ENCODE peak calls at places on chromosome 6, in seven cellular contexts. L is CD4-positive, CD25-positive, alpha-beta regulatory T cell; A is body of pancreas; H is tibial nerve; C is psoas muscle; X is PC-3; J is heart right ventricle. R is an unnamed sample. For H3K4me1, the result is how much of the 10 kb centered on the place peaks cover.

GRCh38 chr6:15523679-15524630 is 138.9 kb downstream of the DTNBP1 start:
- DNase-seq in A (no peak), C (no peak), L (no peak), J (no peak), H (no peak), X (no peak), R (no peak)

GRCh38 chr6:129750390-129750789 is 40.4 kb upstream of the ARHGAP18 start:
- DNase-seq in H (no peak), J (no peak), X (no peak), A (no peak), C (no peak), L (no peak), R (no peak)

GRCh38 chr6:84077645-84078044 is 44.1 kb downstream of the MRAP2 start:
- DNase-seq in J (no peak), A (no peak), C (no peak), H (no peak), X (no peak), L (no peak), R (no peak)

GRCh38 chr6:143059616-143060353 is 904 bp upstream of the AIG1 start:
- DNase-seq in J (no peak), H (no peak), X (peak), C (no peak), L (peak), A (peak), R (peak)

GRCh38 chr6:130632897-130633296 is 194.3 kb upstream of the SMLR1 start:
- DNase-seq in X (no peak), J (no peak), H (no peak), A (no peak), C (no peak), L (no peak), R (no peak)

GRCh38 chr6:156437084-156437879 is 339.9 kb upstream of the ARID1B start:
- DNase-seq in H (no peak), J (no peak), X (peak), L (no peak), C (no peak), A (no peak), R (no peak)

GRCh38 chr6:36118550-36119107 is 11.7 kb upstream of the MAPK13 start:
- DNase-seq in C (peak), L (peak), X (peak), A (peak), H (no peak), J (no peak), R (no peak)

GRCh38 chr6:22732186-22732970 is 163.0 kb downstream of the HDGFL1 start:
- DNase-seq in A (no peak), X (no peak), H (no peak), L (no peak), J (no peak), C (no peak), R (no peak)

GRCh38 chr6:37516076-37516919 is 16.6 kb upstream of the CCDC167 start:
- DNase-seq in L (peak), A (peak), X (peak), H (peak), C (no peak), J (peak), R (no peak)

GRCh38 chr6:142474446-142475289 is 172.9 kb downstream of the ADGRG6 start:
- DNase-seq in C (no peak), A (peak), J (no peak), L (peak), X (peak), H (peak), R (peak)

GRCh38 chr6:52643158-52643557 is 27.8 kb upstream of the TMEM14A start:
- DNase-seq in L (no peak), C (no peak), A (no peak), H (no peak), J (no peak), X (no peak), R (no peak)

GRCh38 chr6:37137201-37137880 is 32.6 kb upstream of the PIM1 start:
- DNase-seq in L (no peak), H (no peak), X (peak), J (no peak), A (no peak), C (no peak), R (peak)

GRCh38 chr6:145480024-145480423 is 255.3 kb downstream of the EPM2A start:
- DNase-seq in X (no peak), C (no peak), A (no peak), H (no peak), J (no peak), L (no peak), R (no peak)

GRCh38 chr6:161949531-161949930 is 675.7 kb upstream of the AGPAT4 start:
- DNase-seq in J (no peak), H (no peak), C (no peak), L (no peak), A (no peak), X (no peak), R (no peak)

GRCh38 chr6:147205690-147206600 is 1.7 kb downstream of the STXBP5 start:
- DNase-seq in A (peak), X (no peak), H (no peak), L (no peak), J (no peak), C (no peak), R (no peak)

GRCh38 chr6:45200510-45200909 is 127.6 kb upstream of the RUNX2 start:
- DNase-seq in A (no peak), J (no peak), X (no peak), C (no peak), H (no peak), L (no peak), R (no peak)

DNA sequence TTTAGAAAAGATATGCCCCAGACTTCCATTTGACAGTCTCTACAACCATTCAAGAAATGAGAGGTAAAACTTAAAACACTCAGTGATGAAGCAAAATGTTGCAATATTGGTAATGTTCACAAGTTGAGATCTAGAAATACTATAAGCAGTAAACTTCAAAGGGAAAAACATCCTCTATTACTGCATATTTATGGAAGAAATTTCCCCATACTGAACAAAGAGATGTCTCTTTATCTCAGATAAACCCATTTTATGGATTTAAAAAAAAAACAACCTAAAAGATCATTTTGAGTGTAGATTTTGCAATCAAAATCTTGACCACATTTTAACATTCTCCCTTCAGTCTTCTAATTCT is 177.8 kb upstream of the TAB2 start:
- DNase-seq in X (no peak), C (no peak), H (no peak), A (no peak), L (no peak), J (no peak), R (no peak)
- H3K4me1 ChIP-seq in X (under half), C (under half), H (under half), A (under half), L (under half), J (under half), R (under half)

GRCh38 chr6:41709375-41709774 is 26.0 kb downstream of the TFEB start:
- DNase-seq in C (no peak), J (no peak), X (no peak), A (no peak), L (no peak), H (no peak), R (no peak)

GRCh38 chr6:41705996-41706835 is 29.2 kb downstream of the TFEB start:
- DNase-seq in X (peak), J (peak), A (peak), H (peak), L (peak), C (peak), R (peak)

GRCh38 chr6:41708856-41709255 is 26.6 kb downstream of the TFEB start:
- DNase-seq in L (no peak), J (no peak), X (no peak), A (no peak), H (no peak), C (peak), R (no peak)

GRCh38 chr6:41706876-41707564 is 28.4 kb downstream of the TFEB start:
- DNase-seq in L (no peak), X (no peak), J (no peak), C (peak), H (peak), A (no peak), R (no peak)

DNA sequence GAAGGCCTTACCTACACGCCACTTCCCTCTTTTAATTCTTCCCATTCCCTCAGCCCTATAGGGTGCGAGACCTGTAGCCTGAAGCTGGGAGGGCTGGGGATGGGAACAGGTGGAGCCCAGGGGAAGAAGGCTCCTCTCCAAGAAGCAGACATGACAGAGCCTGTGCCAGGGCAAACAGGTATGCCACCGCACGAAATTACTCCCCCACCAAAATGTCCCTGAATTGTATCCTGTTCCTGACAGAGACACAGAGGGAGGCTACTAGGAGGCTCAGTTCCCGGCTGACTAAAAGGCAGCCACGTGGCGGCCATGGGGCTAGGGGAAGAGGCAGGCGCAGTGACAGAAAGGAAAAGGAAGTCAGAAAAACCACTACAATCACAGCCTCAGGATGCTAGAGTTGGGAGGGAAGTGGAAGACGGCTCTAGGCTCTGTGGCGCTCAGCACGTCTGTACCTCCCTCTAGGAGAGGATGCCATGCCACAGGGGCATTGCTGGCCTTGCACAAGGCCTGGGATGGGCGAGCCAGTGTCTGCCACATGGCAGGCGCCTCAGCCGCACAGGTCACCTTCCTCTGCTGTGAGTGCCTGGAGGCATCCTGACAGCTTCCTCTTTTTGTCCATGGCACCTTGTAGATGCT is 27.7 kb downstream of the TFEB start:
- DNase-seq in J (peak), A (no peak), C (peak), L (peak), H (no peak), X (no peak), R (no peak)
- H3K4me1 ChIP-seq in J (half or more), A (under half), C (half or more), L (under half), H (half or more), X (under half), R (under half)

DNA sequence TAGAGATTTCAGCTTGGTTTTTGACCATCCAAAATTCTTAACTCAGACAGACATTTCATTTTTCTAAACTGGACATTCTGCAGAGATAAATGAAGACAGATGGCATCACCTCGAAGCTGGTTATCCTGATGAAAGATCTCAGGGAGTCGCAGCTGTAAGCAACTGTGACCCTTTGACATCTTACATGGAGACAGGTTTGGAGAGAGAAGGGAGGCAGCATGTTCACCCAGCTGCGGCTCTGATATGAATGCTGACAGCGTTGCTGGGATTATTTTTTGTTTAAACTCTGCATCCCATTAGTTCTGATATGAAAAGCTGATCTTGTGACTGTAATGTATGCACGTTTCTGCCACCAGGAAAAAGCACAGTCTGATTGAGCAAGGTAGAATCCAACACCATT is 89.4 kb downstream of the C6orf118 start:
- DNase-seq in C (no peak), H (no peak), X (no peak), A (no peak), J (no peak), L (no peak), R (no peak)
- H3K4me1 ChIP-seq in C (under half), H (under half), X (under half), A (under half), J (under half), L (under half), R (under half)

DNA sequence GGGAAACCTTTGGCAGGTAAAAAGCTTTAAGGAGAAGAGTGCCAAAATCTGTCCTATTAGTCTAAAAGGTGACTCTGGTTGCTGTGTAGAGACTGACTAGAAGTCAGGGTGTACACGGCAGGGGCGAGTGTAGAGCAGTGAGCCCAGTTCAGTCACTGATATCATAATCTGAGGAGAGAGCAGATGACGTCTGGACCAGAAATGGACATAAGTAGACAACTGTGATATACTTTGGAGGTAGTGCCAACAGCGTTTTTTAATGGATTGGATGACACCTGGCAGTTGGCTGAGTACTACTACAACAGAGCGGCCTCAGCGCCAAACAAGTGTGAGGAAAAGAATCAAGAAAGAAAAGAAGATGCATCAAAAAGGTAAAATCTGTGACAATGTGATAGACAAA is 76.0 kb downstream of the MAP7 start:
- DNase-seq in C (no peak), H (no peak), X (no peak), A (no peak), J (no peak), L (no peak), R (no peak)
- H3K4me1 ChIP-seq in C (under half), H (under half), X (under half), A (under half), J (under half), L (under half), R (under half)

DNA sequence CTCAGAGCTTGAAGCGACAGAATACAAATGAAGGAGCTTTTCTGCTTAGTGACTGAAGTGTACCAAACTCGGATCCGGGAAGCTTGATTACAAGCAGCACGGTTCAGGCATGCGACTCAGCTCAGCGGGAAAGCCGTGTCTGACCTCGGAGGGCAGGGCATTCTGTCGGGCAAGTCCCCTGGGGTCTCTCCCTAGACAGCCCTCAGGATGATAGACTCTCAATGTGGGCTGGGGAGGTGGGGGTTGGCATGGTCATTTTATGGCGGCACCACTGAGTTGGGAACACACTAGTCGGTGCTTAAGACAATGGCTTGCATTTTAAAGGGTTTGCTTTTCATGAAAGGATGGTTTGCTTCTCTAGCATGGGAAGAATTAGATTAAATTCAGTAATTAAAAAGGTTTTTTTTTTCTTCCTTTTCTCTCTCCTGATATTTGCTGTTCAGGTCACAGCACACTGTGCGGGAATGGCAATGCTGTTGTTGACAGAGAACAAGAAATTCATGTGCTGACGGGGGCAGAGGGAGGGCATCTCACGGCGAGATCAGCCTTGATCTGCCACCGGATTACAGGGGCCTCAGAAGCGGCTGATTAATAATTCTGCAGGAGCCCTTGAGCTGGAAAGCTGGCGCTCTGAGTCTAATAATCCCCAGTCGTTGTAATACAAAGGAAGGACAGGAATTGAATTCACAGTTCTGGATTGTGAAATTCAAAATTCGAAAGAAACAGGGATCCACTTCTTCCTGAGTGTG is 80.7 kb upstream of the TRAF3IP2 start:
- DNase-seq in J (peak), H (no peak), X (no peak), A (no peak), C (no peak), L (no peak), R (no peak)
- H3K4me1 ChIP-seq in J (under half), H (under half), X (under half), A (under half), C (under half), L (under half), R (under half)

R was measured in foreskin keratinocyte.